ENCODE peak calls at places on chromosomes 3 and 15, in six cellular contexts. I is transverse colon, C is breast epithelium, S is ovary, W is heart left ventricle, L is HCT116. M is an unnamed sample.

GRCh38 chr15:33026614-33027013 is 167.9 kb downstream of the FMN1 start:
- DNase-seq in W (no peak), L (no peak), I (no peak), C (no peak), S (no peak), M (no peak)

GRCh38 chr3:122577409-122578028 is at the start of gene PARP15:
- DNase-seq in S (peak), W (peak), I (peak), C (no peak), L (no peak), M (no peak)

GRCh38 chr15:52994290-52994689 is 204.2 kb upstream of the ONECUT1 start:
- DNase-seq in W (no peak), L (no peak), I (no peak), C (no peak), S (no peak), M (no peak)

GRCh38 chr3:116905805-116906204 is 196.2 kb downstream of the TUSC7 start:
- DNase-seq in L (no peak), W (no peak), I (no peak), C (no peak), S (no peak), M (no peak)

GRCh38 chr15:35560258-35560657 is 14.3 kb upstream of the DPH6 start:
- DNase-seq in S (no peak), C (no peak), L (no peak), W (no peak), I (no peak), M (no peak)

GRCh38 chr3:44624696-44625528 is at the start of gene ZNF197:
- DNase-seq in W (peak), I (peak), C (peak), L (peak), S (peak), M (peak)

GRCh38 chr3:45978348-45978747 is 17.3 kb downstream of the FYCO1 start:
- DNase-seq in W (no peak), I (peak), S (no peak), L (no peak), C (peak), M (no peak)

GRCh38 chr3:56878046-56878445 is 76.3 kb upstream of the ARHGEF3 start:
- DNase-seq in W (peak), C (no peak), L (no peak), S (no peak), I (no peak), M (no peak)

GRCh38 chr3:11465744-11466611 is 177.7 kb downstream of the VGLL4 start:
- DNase-seq in W (peak), L (no peak), C (no peak), S (no peak), I (no peak), M (no peak)

GRCh38 chr3:9704343-9705322 is 1.0 kb downstream of the CPNE9 start:
- DNase-seq in W (peak), I (peak), S (no peak), L (no peak), C (no peak), M (peak)

DNA sequence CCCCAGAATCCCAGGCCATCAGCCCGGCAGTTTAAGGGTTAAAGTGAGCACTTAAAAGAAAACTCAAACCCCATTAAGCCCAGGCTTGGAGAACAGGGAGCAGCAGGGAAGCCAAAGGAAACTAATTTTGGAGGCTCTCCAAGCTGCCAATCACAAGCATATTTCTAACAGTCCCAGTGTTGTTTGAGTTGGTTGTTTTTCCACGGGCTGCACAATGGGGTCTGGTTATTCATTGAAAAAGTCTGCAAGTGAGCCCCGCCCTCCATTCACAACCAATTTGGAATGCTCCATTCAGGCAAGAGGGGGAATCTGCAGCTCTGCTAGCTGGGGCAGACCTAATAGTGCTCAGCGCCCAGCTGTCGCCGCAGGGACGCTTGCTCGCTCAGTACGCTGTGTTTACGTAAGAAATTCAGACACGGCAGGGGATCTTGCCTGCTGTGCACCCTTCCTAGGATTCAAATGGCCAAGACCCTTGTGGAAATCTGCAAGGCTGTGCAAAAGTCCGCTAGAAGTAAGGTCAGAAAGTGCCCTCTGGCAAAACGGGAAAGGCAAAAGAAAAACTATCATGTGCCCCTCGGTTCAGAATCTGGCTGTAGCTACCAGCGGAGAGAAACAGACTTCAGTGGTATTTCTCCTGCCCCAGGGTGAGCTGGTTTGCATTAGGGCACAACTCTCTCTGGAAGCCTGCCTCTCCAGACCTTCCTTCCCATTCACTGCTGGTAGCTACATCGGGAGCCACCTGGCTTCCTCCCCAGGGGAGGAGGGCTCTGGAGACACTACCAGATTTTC is 11.0 kb downstream of the ETV5 start:
- DNase-seq in I (peak), C (no peak), L (peak), W (peak), S (peak), M (no peak)
- TF ChIP-seq POLR2A in I (no peak), C (no peak), L (no peak), W (no peak), S (no peak), M (no peak)

GRCh38 chr3:129893616-129894070 is at the start of gene TMCC1:
- DNase-seq in S (peak), C (peak), I (peak), L (peak), W (peak), M (peak)
- TF ChIP-seq POLR2A in S (no peak), C (no peak), I (no peak), L (no peak), W (no peak), M (no peak)

GRCh38 chr3:125374996-125375941 is at the start of gene ZNF148:
- DNase-seq in C (peak), I (peak), W (peak), S (peak), L (peak), M (peak)
- TF ChIP-seq POLR2A in C (peak), I (peak), W (no peak), S (peak), L (peak), M (peak)

DNA sequence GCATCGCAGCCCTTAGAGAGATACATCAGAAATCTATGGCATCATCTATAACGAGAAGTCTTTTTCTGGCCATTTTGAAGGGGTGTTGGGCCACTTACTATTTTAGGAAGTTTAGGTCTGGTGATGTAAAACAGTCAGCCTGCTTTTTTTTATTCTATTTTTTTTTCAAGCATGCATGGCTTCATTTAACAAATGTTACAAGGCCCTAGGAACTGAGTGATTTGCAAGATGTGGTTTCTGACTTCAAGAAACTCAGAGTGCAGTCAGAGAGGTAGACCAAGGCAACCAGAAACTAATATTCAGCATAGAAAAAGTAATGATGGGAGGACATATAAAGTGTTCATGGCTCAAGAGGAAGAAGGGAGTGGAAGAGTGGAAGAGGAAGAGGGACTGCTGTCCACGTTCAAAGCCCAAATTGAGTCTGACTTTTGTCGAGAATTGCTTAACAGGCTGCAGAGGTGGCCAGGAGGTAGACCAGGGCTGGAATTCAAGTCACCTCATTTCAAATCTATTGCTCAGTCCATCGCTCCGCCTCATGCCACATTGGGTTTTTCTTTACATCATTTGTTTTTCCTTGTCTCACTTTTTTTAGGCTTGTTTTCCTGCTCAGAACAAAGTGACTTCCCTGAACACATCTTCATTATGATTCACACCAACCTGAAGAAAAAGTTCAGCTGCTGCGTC is 97.1 kb downstream of the RPL39L start:
- DNase-seq in L (no peak), I (no peak), S (no peak), W (no peak), C (no peak), M (no peak)
- TF ChIP-seq POLR2A in L (no peak), I (no peak), S (no peak), W (no peak), C (no peak), M (no peak)

GRCh38 chr3:66037330-66037985 is 1.3 kb downstream of the MAGI1 start:
- DNase-seq in I (peak), C (peak), L (no peak), W (peak), S (peak), M (no peak)
- TF ChIP-seq POLR2A in I (no peak), C (no peak), L (no peak), W (no peak), S (no peak), M (no peak)

DNA sequence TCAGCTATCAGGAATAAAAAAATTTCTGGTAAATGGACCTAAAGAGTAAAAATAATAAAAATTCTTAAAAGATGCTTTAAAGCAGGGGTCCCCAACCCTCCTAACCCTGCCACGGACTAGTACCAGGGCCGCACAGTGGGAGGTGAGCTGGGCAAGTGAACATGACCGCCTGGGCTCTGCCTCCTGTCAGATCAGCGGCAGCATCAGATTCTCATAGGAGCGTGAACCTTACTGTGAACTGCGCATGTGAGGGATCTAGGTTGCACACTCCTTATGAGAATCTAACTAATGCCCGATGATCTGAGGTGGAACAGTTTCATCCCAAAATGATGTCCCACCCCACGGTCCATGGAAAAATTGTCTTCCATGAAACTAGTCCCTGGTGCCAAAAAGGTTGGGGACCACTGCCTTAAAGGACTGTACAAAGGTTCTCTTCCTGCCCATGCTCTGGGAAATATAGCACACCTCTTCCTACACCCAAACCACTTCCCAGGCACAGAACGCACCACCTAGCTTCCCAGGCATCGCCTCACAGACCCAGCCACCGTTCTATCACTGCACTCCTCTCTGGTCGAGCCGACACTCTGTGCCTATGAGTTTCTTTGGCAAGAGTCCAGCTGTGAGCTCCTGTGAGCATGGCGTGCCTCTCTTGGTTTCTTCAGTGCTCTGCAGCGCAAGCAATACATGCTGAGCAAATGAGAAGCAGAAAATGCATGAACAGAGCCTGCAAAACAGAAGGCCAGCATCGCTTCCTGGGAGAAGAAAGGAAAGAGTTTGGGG is 104.9 kb downstream of the OCA2 start:
- DNase-seq in W (no peak), I (no peak), C (no peak), L (no peak), S (no peak), M (no peak)
- TF ChIP-seq POLR2A in W (no peak), I (no peak), C (no peak), L (no peak), S (no peak), M (no peak)

DNA sequence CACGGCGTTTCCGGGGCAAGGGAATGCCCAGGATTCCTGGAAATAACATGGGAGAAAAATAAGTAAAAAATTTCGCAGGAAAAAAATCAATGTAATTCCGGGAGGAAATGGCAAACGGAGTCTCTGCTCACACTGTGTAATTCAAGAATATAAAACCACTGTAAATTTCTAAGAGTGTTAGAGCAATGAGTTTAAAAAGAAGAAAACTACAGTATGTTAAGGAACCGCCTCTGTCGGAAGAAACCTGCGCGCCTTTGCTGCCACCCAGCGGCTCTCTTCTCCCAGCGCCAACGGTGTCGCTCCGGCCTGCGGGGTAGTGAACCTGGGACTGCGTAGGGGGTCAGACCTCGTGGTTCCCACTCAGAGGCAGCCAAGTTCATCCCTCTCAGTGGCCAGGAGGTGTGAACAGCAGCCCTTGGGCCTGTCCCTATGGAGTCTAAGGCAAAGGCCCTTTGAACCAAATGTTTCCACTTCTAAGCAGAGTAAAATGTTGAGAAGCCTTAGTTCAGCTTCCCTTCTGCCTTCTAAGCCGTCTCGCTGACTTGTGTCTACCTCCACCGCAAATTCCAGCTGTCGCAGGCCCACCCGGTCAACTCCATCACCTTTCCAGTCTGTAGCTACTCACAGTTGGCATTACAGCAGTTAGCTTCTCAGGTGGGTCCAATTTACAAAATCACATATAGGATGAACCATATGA is 896 bp upstream of the RAB27A start:
- DNase-seq in C (peak), S (peak), L (peak), I (peak), W (peak), M (peak)
- TF ChIP-seq POLR2A in C (no peak), S (no peak), L (no peak), I (no peak), W (no peak), M (no peak)

DNA sequence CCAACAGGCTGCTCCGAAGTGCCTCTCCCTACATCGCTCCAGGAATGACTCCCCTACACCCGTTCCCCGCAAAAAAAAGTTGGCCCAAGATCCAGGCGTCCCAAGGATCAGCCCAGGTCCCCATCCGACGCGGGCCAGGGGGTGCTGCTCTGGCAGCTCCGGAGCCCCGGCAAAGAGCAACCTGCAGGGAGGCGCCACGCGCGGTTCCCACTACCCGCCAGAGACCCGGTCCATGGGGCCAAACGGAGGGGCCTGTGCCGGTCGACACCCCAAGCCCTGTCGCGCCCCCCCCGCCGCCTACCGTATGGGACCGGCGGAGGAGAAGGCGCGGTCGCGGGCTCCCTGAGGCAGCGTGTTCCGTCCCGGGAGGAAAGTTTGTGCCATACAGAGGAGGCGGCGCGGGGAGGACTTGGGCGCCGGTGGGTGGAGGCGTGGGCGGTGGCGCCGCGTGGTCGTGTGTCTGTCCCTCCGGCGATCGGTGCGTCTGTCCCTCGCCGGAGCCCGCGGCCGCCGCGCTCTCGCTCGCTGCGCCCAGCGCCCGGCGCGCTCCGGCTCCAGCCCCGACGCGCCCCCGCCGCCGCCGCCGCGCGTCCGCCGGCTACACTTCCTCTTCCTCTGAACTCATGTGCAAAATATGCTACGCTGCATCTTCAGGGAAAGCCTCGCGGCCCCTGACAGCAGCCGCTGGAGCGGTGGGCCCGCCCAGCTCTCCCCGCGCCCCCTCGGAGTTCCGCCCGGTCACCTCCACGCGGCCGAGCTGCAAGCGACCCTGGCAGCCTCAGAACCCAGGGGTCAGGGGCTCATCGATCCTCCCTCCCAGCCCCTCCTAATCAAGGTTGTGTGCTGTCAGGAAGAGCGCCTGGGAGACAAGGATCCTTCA is at the start of gene RFTN1:
- DNase-seq in C (no peak), L (no peak), S (peak), W (peak), I (peak), M (peak)
- TF ChIP-seq POLR2A in C (no peak), L (no peak), S (no peak), W (no peak), I (no peak), M (no peak)

GRCh38 chr3:36969540-36970432 is 23.1 kb downstream of the EPM2AIP1 start:
- DNase-seq in S (no peak), I (no peak), C (no peak), L (no peak), W (peak), M (peak)
- TF ChIP-seq POLR2A in S (no peak), I (no peak), C (no peak), L (no peak), W (no peak), M (no peak)